ENCODE peak calls at places on chromosomes 12 and 14, in six cellular contexts. One of them, this sample, is unnamed.
A peak's percentile ranks its signal among the peaks of the same experiment; 100 is the strongest.

GRCh38 chr12:57461904-57462306 is 2.3 kb downstream of the GLI1 start:
- DNase-seq in CD8-positive, alpha-beta T cell: no peak
- DNase-seq in pancreas: no peak
- DNase-seq in stomach: no peak
- DNase-seq in osteoblast: peak; percentile 81
- DNase-seq in heart right ventricle: no peak
- DNase-seq in this sample: no peak

GRCh38 chr14:89621791-89622638 is 205.0 kb upstream of the FOXN3 start:
- DNase-seq in osteoblast: no peak
- DNase-seq in heart right ventricle: no peak
- DNase-seq in CD8-positive, alpha-beta T cell: no peak
- DNase-seq in stomach: no peak
- DNase-seq in pancreas: no peak
- DNase-seq in this sample: no peak

GRCh38 chr12:75954076-75954475 is 77.5 kb downstream of the PHLDA1 start:
- DNase-seq in CD8-positive, alpha-beta T cell: no peak
- DNase-seq in osteoblast: peak; percentile 90
- DNase-seq in pancreas: no peak
- DNase-seq in heart right ventricle: no peak
- DNase-seq in stomach: no peak
- DNase-seq in this sample: no peak

GRCh38 chr14:26286806-26287205 is 311.0 kb downstream of the NOVA1 start:
- DNase-seq in stomach: no peak
- DNase-seq in pancreas: no peak
- DNase-seq in osteoblast: no peak
- DNase-seq in heart right ventricle: no peak
- DNase-seq in CD8-positive, alpha-beta T cell: no peak
- DNase-seq in this sample: no peak

GRCh38 chr12:48998497-48999353 is 450 bp downstream of the DDN start:
- DNase-seq in pancreas: no peak
- DNase-seq in stomach: peak; percentile 38
- DNase-seq in heart right ventricle: no peak
- DNase-seq in osteoblast: peak; percentile 94
- DNase-seq in CD8-positive, alpha-beta T cell: no peak
- DNase-seq in this sample: no peak

GRCh38 chr12:122206111-122206881 is 2.8 kb downstream of the B3GNT4 start:
- DNase-seq in osteoblast: peak; percentile 64
- DNase-seq in CD8-positive, alpha-beta T cell: no peak
- DNase-seq in heart right ventricle: no peak
- DNase-seq in stomach: no peak
- DNase-seq in pancreas: no peak
- DNase-seq in this sample: no peak

GRCh38 chr14:61577506-61577931 is 117.8 kb upstream of the HIF1A start:
- DNase-seq in pancreas: no peak
- DNase-seq in stomach: no peak
- DNase-seq in CD8-positive, alpha-beta T cell: no peak
- DNase-seq in heart right ventricle: no peak
- DNase-seq in osteoblast: no peak
- DNase-seq in this sample: no peak

GRCh38 chr12:111216387-111217159 is 152.3 kb downstream of the PHETA1 start:
- DNase-seq in pancreas: peak; percentile 21
- DNase-seq in CD8-positive, alpha-beta T cell: no peak
- DNase-seq in heart right ventricle: no peak
- DNase-seq in osteoblast: no peak
- DNase-seq in stomach: no peak
- DNase-seq in this sample: no peak

GRCh38 chr12:26723379-26724308 is 109.3 kb downstream of the ITPR2 start:
- DNase-seq in stomach: no peak
- DNase-seq in heart right ventricle: no peak
- DNase-seq in CD8-positive, alpha-beta T cell: no peak
- DNase-seq in osteoblast: no peak
- DNase-seq in pancreas: no peak
- DNase-seq in this sample: no peak

GRCh38 chr12:122395319-122395718 is 27.1 kb downstream of the CLIP1 start:
- DNase-seq in heart right ventricle: no peak
- DNase-seq in stomach: no peak
- DNase-seq in pancreas: no peak
- DNase-seq in CD8-positive, alpha-beta T cell: no peak
- DNase-seq in osteoblast: peak; percentile 87
- DNase-seq in this sample: no peak

GRCh38 chr12:62813031-62813829 is 121.7 kb downstream of the PPM1H start:
- DNase-seq in pancreas: peak; percentile 69
- DNase-seq in osteoblast: peak; percentile 64
- DNase-seq in CD8-positive, alpha-beta T cell: peak; percentile 29
- DNase-seq in stomach: peak; percentile 61
- DNase-seq in heart right ventricle: peak; percentile 59
- DNase-seq in this sample: peak; percentile 55

GRCh38 chr14:44462372-44462771 is 44.7 kb downstream of the FSCB start:
- DNase-seq in stomach: no peak
- DNase-seq in osteoblast: no peak
- DNase-seq in pancreas: no peak
- DNase-seq in CD8-positive, alpha-beta T cell: no peak
- DNase-seq in heart right ventricle: no peak
- DNase-seq in this sample: no peak

GRCh38 chr12:81668475-81668874 is 90.7 kb downstream of the PPFIA2 start:
- DNase-seq in CD8-positive, alpha-beta T cell: no peak
- DNase-seq in stomach: no peak
- DNase-seq in pancreas: no peak
- DNase-seq in heart right ventricle: no peak
- DNase-seq in osteoblast: peak; percentile 23
- DNase-seq in this sample: no peak

GRCh38 chr12:9731797-9732196 is 1.1 kb downstream of the CLECL1 start:
- DNase-seq in stomach: no peak
- DNase-seq in CD8-positive, alpha-beta T cell: no peak
- DNase-seq in osteoblast: no peak
- DNase-seq in pancreas: no peak
- DNase-seq in heart right ventricle: no peak
- DNase-seq in this sample: no peak

GRCh38 chr12:122866379-122866778 is 29.5 kb downstream of the VPS37B start:
- DNase-seq in pancreas: peak; percentile 60
- DNase-seq in stomach: peak; percentile 71
- DNase-seq in CD8-positive, alpha-beta T cell: no peak
- DNase-seq in heart right ventricle: no peak
- DNase-seq in osteoblast: no peak
- DNase-seq in this sample: no peak

GRCh38 chr14:92650581-92651105 is 97.8 kb downstream of the LGMN start:
- DNase-seq in pancreas: no peak
- DNase-seq in CD8-positive, alpha-beta T cell: no peak
- DNase-seq in heart right ventricle: no peak
- DNase-seq in osteoblast: no peak
- DNase-seq in stomach: no peak
- DNase-seq in this sample: no peak

GRCh38 chr12:16307843-16308475 is 30.5 kb upstream of the SLC15A5 start:
- DNase-seq in pancreas: no peak
- DNase-seq in CD8-positive, alpha-beta T cell: no peak
- DNase-seq in heart right ventricle: no peak
- DNase-seq in osteoblast: no peak
- DNase-seq in stomach: no peak
- DNase-seq in this sample: no peak

GRCh38 chr14:97697772-97698171 is 900.6 kb downstream of the VRK1 start:
- DNase-seq in stomach: no peak
- DNase-seq in osteoblast: no peak
- DNase-seq in CD8-positive, alpha-beta T cell: peak; percentile 28
- DNase-seq in pancreas: no peak
- DNase-seq in heart right ventricle: no peak
- DNase-seq in this sample: no peak

GRCh38 chr14:105577339-105577861 is 51.0 kb downstream of the TMEM121 start:
- DNase-seq in osteoblast: peak; percentile 62
- DNase-seq in stomach: no peak
- DNase-seq in pancreas: no peak
- DNase-seq in CD8-positive, alpha-beta T cell: no peak
- DNase-seq in heart right ventricle: no peak
- DNase-seq in this sample: no peak

GRCh38 chr14:56650075-56650474 is 70.5 kb downstream of the TMEM260 start:
- DNase-seq in heart right ventricle: no peak
- DNase-seq in CD8-positive, alpha-beta T cell: no peak
- DNase-seq in stomach: no peak
- DNase-seq in pancreas: no peak
- DNase-seq in osteoblast: no peak
- DNase-seq in this sample: no peak

GRCh38 chr12:107845226-107845979 is 70.9 kb downstream of the ASCL4 start:
- DNase-seq in stomach: no peak
- DNase-seq in heart right ventricle: no peak
- DNase-seq in pancreas: no peak
- DNase-seq in osteoblast: peak; percentile 83
- DNase-seq in CD8-positive, alpha-beta T cell: no peak
- DNase-seq in this sample: no peak

GRCh38 chr12:108691154-108691994 is 39.9 kb downstream of the CORO1C start:
- DNase-seq in osteoblast: peak; percentile 75
- DNase-seq in CD8-positive, alpha-beta T cell: peak; percentile 67
- DNase-seq in stomach: peak; percentile 80
- DNase-seq in heart right ventricle: peak; percentile 96
- DNase-seq in pancreas: peak; percentile 81
- DNase-seq in this sample: peak; percentile 96

GRCh38 chr12:121209629-121210572 is at the start of gene P2RX4:
- DNase-seq in osteoblast: peak; percentile 94
- DNase-seq in CD8-positive, alpha-beta T cell: peak; percentile 81
- DNase-seq in stomach: peak; percentile 88
- DNase-seq in heart right ventricle: peak; percentile 77
- DNase-seq in pancreas: peak; percentile 95
- DNase-seq in this sample: peak; percentile 88

GRCh38 chr14:29928342-29928640 is 644 bp upstream of the PRKD1 start:
- DNase-seq in stomach: no peak
- DNase-seq in heart right ventricle: no peak
- DNase-seq in CD8-positive, alpha-beta T cell: no peak
- DNase-seq in osteoblast: peak; percentile 73
- DNase-seq in pancreas: no peak
- DNase-seq in this sample: peak; percentile 15

GRCh38 chr12:115984607-115985006 is 292.9 kb downstream of the MED13L start:
- DNase-seq in pancreas: no peak
- DNase-seq in osteoblast: no peak
- DNase-seq in stomach: no peak
- DNase-seq in CD8-positive, alpha-beta T cell: no peak
- DNase-seq in heart right ventricle: no peak
- DNase-seq in this sample: no peak

GRCh38 chr12:52057614-52057939 is 6.3 kb downstream of the NR4A1 start:
- DNase-seq in heart right ventricle: no peak
- DNase-seq in CD8-positive, alpha-beta T cell: no peak
- DNase-seq in stomach: no peak
- DNase-seq in pancreas: no peak
- DNase-seq in osteoblast: no peak
- DNase-seq in this sample: no peak

GRCh38 chr12:104737682-104738370 is 220.3 kb downstream of the SLC41A2 start:
- DNase-seq in heart right ventricle: no peak
- DNase-seq in osteoblast: no peak
- DNase-seq in pancreas: no peak
- DNase-seq in stomach: no peak
- DNase-seq in CD8-positive, alpha-beta T cell: no peak
- DNase-seq in this sample: no peak

GRCh38 chr12:47894068-47894467 is 10.7 kb downstream of the VDR start:
- DNase-seq in osteoblast: no peak
- DNase-seq in pancreas: no peak
- DNase-seq in stomach: no peak
- DNase-seq in CD8-positive, alpha-beta T cell: no peak
- DNase-seq in heart right ventricle: no peak
- DNase-seq in this sample: no peak
- H3K4me1 ChIP-seq in osteoblast: peaks cover 8% of the 10 kb centered on the region
- H3K4me1 ChIP-seq in pancreas: no peaks in the 10 kb centered on the region
- H3K4me1 ChIP-seq in stomach: peaks cover 17% of the 10 kb centered on the region
- H3K4me1 ChIP-seq in CD8-positive, alpha-beta T cell: no peaks in the 10 kb centered on the region
- H3K4me1 ChIP-seq in heart right ventricle: no peaks in the 10 kb centered on the region
- H3K4me1 ChIP-seq in this sample: no peaks in the 10 kb centered on the region

DNA sequence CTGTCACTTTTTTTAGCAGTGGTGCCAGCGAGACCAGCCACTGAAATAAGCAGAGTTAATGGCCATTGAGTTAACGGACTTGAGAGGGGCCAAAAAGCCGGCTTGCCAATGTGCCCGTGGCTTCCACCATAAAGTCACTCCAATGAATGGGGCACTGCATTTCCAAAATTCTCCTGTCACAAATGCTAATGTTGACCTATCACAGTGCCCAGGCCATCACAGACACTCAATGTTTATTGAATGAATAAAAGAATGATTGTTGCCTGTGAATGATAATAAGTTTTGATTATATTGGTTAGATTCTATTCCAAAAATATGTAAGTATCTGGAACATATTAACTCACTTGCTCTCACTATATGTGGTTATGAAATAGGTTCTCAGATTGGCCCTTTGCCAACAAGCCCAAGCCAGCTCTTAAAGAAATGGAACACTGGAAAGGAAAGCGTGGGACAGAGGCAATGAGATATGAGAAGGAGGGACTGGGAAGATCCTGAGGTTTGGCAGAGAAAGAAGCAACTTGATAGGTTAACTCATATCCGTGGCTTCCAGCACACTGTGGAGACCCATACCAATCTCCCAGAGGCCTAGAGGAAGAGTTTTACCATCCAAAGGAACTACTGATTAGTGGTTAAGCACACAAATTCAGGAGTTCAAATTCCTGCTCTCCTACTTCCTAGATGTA is 108.7 kb downstream of the BTG1 start:
- DNase-seq in osteoblast: no peak
- DNase-seq in stomach: no peak
- DNase-seq in heart right ventricle: no peak
- DNase-seq in pancreas: no peak
- DNase-seq in CD8-positive, alpha-beta T cell: no peak
- DNase-seq in this sample: no peak
- H3K4me1 ChIP-seq in osteoblast: peaks cover 21% of the 10 kb centered on the region
- H3K4me1 ChIP-seq in stomach: peaks cover 47% of the 10 kb centered on the region
- H3K4me1 ChIP-seq in heart right ventricle: peaks cover 5% of the 10 kb centered on the region
- H3K4me1 ChIP-seq in pancreas: peaks cover 28% of the 10 kb centered on the region
- H3K4me1 ChIP-seq in CD8-positive, alpha-beta T cell: peaks cover 89% of the 10 kb centered on the region
- H3K4me1 ChIP-seq in this sample: no peaks in the 10 kb centered on the region

DNA sequence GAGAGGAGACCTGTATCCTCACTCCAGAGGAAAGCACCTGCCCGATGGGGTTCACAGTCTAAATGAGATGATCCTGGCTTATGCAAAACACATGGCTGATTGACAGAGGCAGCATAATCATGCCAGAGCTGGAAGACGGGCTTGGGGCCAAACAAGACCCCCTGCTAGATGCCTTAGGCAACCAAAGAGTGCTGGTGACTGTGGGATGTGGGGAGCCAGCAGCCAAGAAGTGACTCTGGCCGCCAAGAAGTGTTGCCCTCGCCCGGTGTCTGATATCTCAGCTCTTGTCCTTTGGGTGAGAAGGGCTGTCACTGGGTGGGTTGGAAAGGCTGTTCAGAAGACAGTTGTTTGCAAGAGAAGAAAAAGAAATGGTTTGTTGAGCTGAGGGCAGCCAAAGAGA is 56.7 kb downstream of the PLEKHG3 start:
- DNase-seq in pancreas: peak; percentile 48
- DNase-seq in heart right ventricle: no peak
- DNase-seq in CD8-positive, alpha-beta T cell: no peak
- DNase-seq in stomach: no peak
- DNase-seq in osteoblast: no peak
- DNase-seq in this sample: peak; percentile 22
- H3K4me1 ChIP-seq in pancreas: peaks cover 24% of the 10 kb centered on the region
- H3K4me1 ChIP-seq in heart right ventricle: peaks cover 80% of the 10 kb centered on the region
- H3K4me1 ChIP-seq in CD8-positive, alpha-beta T cell: peaks cover 5% of the 10 kb centered on the region
- H3K4me1 ChIP-seq in stomach: peaks cover 83% of the 10 kb centered on the region
- H3K4me1 ChIP-seq in osteoblast: peaks cover 45% of the 10 kb centered on the region
- H3K4me1 ChIP-seq in this sample: peaks cover 13% of the 10 kb centered on the region

DNA sequence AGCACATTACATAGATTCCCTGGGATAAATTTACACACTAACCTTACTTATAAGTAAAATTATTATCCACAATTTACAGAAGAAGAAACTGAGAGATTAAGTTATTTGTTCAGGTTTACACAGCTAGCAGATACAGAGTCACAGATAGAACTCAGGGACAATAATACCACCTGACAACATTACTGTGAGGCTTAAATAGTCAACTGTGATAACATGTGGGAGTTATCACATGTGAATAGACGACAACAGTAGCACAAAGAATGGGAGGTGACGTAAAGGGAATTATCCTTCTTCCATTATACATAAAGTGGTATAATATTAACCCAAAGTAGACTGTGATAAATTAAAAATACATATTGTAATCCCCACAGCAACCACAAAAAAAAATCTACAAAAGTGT is 6.2 kb upstream of the SPIC start:
- DNase-seq in pancreas: no peak
- DNase-seq in heart right ventricle: no peak
- DNase-seq in CD8-positive, alpha-beta T cell: no peak
- DNase-seq in stomach: no peak
- DNase-seq in osteoblast: no peak
- DNase-seq in this sample: no peak
- H3K4me1 ChIP-seq in pancreas: no peaks in the 10 kb centered on the region
- H3K4me1 ChIP-seq in heart right ventricle: no peaks in the 10 kb centered on the region
- H3K4me1 ChIP-seq in CD8-positive, alpha-beta T cell: no peaks in the 10 kb centered on the region
- H3K4me1 ChIP-seq in stomach: no peaks in the 10 kb centered on the region
- H3K4me1 ChIP-seq in osteoblast: no peaks in the 10 kb centered on the region
- H3K4me1 ChIP-seq in this sample: no peaks in the 10 kb centered on the region

This sample was measured in uterus.